ENCODE peak calls at places on chromosome 14, in eight cellular contexts. One of them, this sample, is unnamed.

GRCh38 chr14:102805941-102806340 is 28.7 kb downstream of the TRAF3 start:
- DNase-seq in T follicular helper cell: no peak
- DNase-seq in nephron progenitor cell: no peak
- DNase-seq in stimulated activated CD8-positive, alpha-beta memory T cell treated with anti-CD3 and anti-CD28 coated beads, Interleukin-15, amount 100 ng/mL, for 24 hours: no peak
- DNase-seq in ureter: no peak
- DNase-seq in transverse colon: no peak
- DNase-seq in psoas muscle: no peak
- DNase-seq in Panc1: no peak
- DNase-seq in this sample: no peak

GRCh38 chr14:69610859-69611263 is 535 bp upstream of the SUSD6 start:
- DNase-seq in T follicular helper cell: no peak
- DNase-seq in Panc1: no peak
- DNase-seq in nephron progenitor cell: no peak
- DNase-seq in transverse colon: no peak
- DNase-seq in ureter: no peak
- DNase-seq in stimulated activated CD8-positive, alpha-beta memory T cell treated with anti-CD3 and anti-CD28 coated beads, Interleukin-15, amount 100 ng/mL, for 24 hours: no peak
- DNase-seq in psoas muscle: no peak
- DNase-seq in this sample: no peak

GRCh38 chr14:90758959-90759358 is 57.3 kb downstream of the TTC7B start:
- DNase-seq in Panc1: no peak
- DNase-seq in ureter: peak; percentile 55
- DNase-seq in T follicular helper cell: no peak
- DNase-seq in nephron progenitor cell: no peak
- DNase-seq in stimulated activated CD8-positive, alpha-beta memory T cell treated with anti-CD3 and anti-CD28 coated beads, Interleukin-15, amount 100 ng/mL, for 24 hours: no peak
- DNase-seq in transverse colon: peak; percentile 42
- DNase-seq in psoas muscle: peak; percentile 64
- DNase-seq in this sample: no peak

GRCh38 chr14:68926236-68926635 is 52.9 kb downstream of the ACTN1 start:
- DNase-seq in psoas muscle: no peak
- DNase-seq in transverse colon: no peak
- DNase-seq in T follicular helper cell: no peak
- DNase-seq in nephron progenitor cell: no peak
- DNase-seq in Panc1: no peak
- DNase-seq in ureter: no peak
- DNase-seq in stimulated activated CD8-positive, alpha-beta memory T cell treated with anti-CD3 and anti-CD28 coated beads, Interleukin-15, amount 100 ng/mL, for 24 hours: no peak
- DNase-seq in this sample: no peak

GRCh38 chr14:35855886-35856481 is 29.8 kb downstream of the BRMS1L start:
- DNase-seq in stimulated activated CD8-positive, alpha-beta memory T cell treated with anti-CD3 and anti-CD28 coated beads, Interleukin-15, amount 100 ng/mL, for 24 hours: no peak
- DNase-seq in Panc1: no peak
- DNase-seq in nephron progenitor cell: no peak
- DNase-seq in ureter: no peak
- DNase-seq in T follicular helper cell: no peak
- DNase-seq in transverse colon: no peak
- DNase-seq in psoas muscle: no peak
- DNase-seq in this sample: no peak

GRCh38 chr14:93683241-93683640 is 105.0 kb downstream of the PRIMA1 start:
- DNase-seq in ureter: no peak
- DNase-seq in transverse colon: no peak
- DNase-seq in nephron progenitor cell: peak; percentile 10
- DNase-seq in stimulated activated CD8-positive, alpha-beta memory T cell treated with anti-CD3 and anti-CD28 coated beads, Interleukin-15, amount 100 ng/mL, for 24 hours: no peak
- DNase-seq in T follicular helper cell: no peak
- DNase-seq in Panc1: no peak
- DNase-seq in psoas muscle: no peak
- DNase-seq in this sample: no peak

GRCh38 chr14:105979446-105979845 is 453.1 kb downstream of the TMEM121 start:
- DNase-seq in Panc1: no peak
- DNase-seq in T follicular helper cell: no peak
- DNase-seq in psoas muscle: no peak
- DNase-seq in transverse colon: no peak
- DNase-seq in stimulated activated CD8-positive, alpha-beta memory T cell treated with anti-CD3 and anti-CD28 coated beads, Interleukin-15, amount 100 ng/mL, for 24 hours: no peak
- DNase-seq in nephron progenitor cell: no peak
- DNase-seq in ureter: no peak
- DNase-seq in this sample: no peak

GRCh38 chr14:99566009-99566389 is 38.0 kb downstream of the CCDC85C start:
- DNase-seq in stimulated activated CD8-positive, alpha-beta memory T cell treated with anti-CD3 and anti-CD28 coated beads, Interleukin-15, amount 100 ng/mL, for 24 hours: no peak
- DNase-seq in Panc1: no peak
- DNase-seq in T follicular helper cell: no peak
- DNase-seq in ureter: no peak
- DNase-seq in nephron progenitor cell: no peak
- DNase-seq in transverse colon: no peak
- DNase-seq in psoas muscle: no peak
- DNase-seq in this sample: no peak

GRCh38 chr14:23544511-23545447 is 6.8 kb downstream of the ZFHX2 start:
- DNase-seq in stimulated activated CD8-positive, alpha-beta memory T cell treated with anti-CD3 and anti-CD28 coated beads, Interleukin-15, amount 100 ng/mL, for 24 hours: no peak
- DNase-seq in Panc1: no peak
- DNase-seq in nephron progenitor cell: peak; percentile 59
- DNase-seq in ureter: no peak
- DNase-seq in T follicular helper cell: no peak
- DNase-seq in psoas muscle: peak; percentile 43
- DNase-seq in transverse colon: peak; percentile 33
- DNase-seq in this sample: no peak

GRCh38 chr14:75184447-75184846 is 8.0 kb upstream of the TMED10 start:
- DNase-seq in ureter: no peak
- DNase-seq in transverse colon: no peak
- DNase-seq in stimulated activated CD8-positive, alpha-beta memory T cell treated with anti-CD3 and anti-CD28 coated beads, Interleukin-15, amount 100 ng/mL, for 24 hours: no peak
- DNase-seq in Panc1: no peak
- DNase-seq in T follicular helper cell: no peak
- DNase-seq in psoas muscle: no peak
- DNase-seq in nephron progenitor cell: no peak
- DNase-seq in this sample: no peak

GRCh38 chr14:93778453-93778852 is 9.8 kb downstream of the PRIMA1 start:
- DNase-seq in stimulated activated CD8-positive, alpha-beta memory T cell treated with anti-CD3 and anti-CD28 coated beads, Interleukin-15, amount 100 ng/mL, for 24 hours: no peak
- DNase-seq in T follicular helper cell: no peak
- DNase-seq in psoas muscle: no peak
- DNase-seq in transverse colon: no peak
- DNase-seq in nephron progenitor cell: no peak
- DNase-seq in Panc1: no peak
- DNase-seq in ureter: no peak
- DNase-seq in this sample: no peak

GRCh38 chr14:83779266-83779665 is 1750.7 kb upstream of the FLRT2 start:
- DNase-seq in T follicular helper cell: no peak
- DNase-seq in psoas muscle: no peak
- DNase-seq in Panc1: no peak
- DNase-seq in nephron progenitor cell: no peak
- DNase-seq in ureter: no peak
- DNase-seq in stimulated activated CD8-positive, alpha-beta memory T cell treated with anti-CD3 and anti-CD28 coated beads, Interleukin-15, amount 100 ng/mL, for 24 hours: no peak
- DNase-seq in transverse colon: no peak
- DNase-seq in this sample: no peak

GRCh38 chr14:29814153-29815057 is 113.2 kb downstream of the PRKD1 start:
- DNase-seq in ureter: peak; percentile 44
- DNase-seq in transverse colon: peak; percentile 10
- DNase-seq in T follicular helper cell: no peak
- DNase-seq in psoas muscle: peak; percentile 19
- DNase-seq in stimulated activated CD8-positive, alpha-beta memory T cell treated with anti-CD3 and anti-CD28 coated beads, Interleukin-15, amount 100 ng/mL, for 24 hours: no peak
- DNase-seq in nephron progenitor cell: no peak
- DNase-seq in Panc1: no peak
- DNase-seq in this sample: no peak

GRCh38 chr14:63896278-63896720 is 43.5 kb downstream of the SYNE2 start:
- DNase-seq in nephron progenitor cell: no peak
- DNase-seq in stimulated activated CD8-positive, alpha-beta memory T cell treated with anti-CD3 and anti-CD28 coated beads, Interleukin-15, amount 100 ng/mL, for 24 hours: no peak
- DNase-seq in T follicular helper cell: no peak
- DNase-seq in Panc1: no peak
- DNase-seq in ureter: peak; percentile 66
- DNase-seq in psoas muscle: peak; percentile 37
- DNase-seq in transverse colon: peak; percentile 67
- DNase-seq in this sample: no peak

GRCh38 chr14:92959761-92960680 is 37.1 kb downstream of the CHGA start:
- DNase-seq in nephron progenitor cell: no peak
- DNase-seq in stimulated activated CD8-positive, alpha-beta memory T cell treated with anti-CD3 and anti-CD28 coated beads, Interleukin-15, amount 100 ng/mL, for 24 hours: no peak
- DNase-seq in T follicular helper cell: no peak
- DNase-seq in ureter: no peak
- DNase-seq in psoas muscle: peak; percentile 8
- DNase-seq in transverse colon: no peak
- DNase-seq in Panc1: no peak
- DNase-seq in this sample: no peak

GRCh38 chr14:39367387-39367751 is 64.9 kb downstream of the FBXO33 start:
- DNase-seq in stimulated activated CD8-positive, alpha-beta memory T cell treated with anti-CD3 and anti-CD28 coated beads, Interleukin-15, amount 100 ng/mL, for 24 hours: no peak
- DNase-seq in ureter: no peak
- DNase-seq in T follicular helper cell: no peak
- DNase-seq in psoas muscle: no peak
- DNase-seq in nephron progenitor cell: no peak
- DNase-seq in Panc1: no peak
- DNase-seq in transverse colon: no peak
- DNase-seq in this sample: no peak

GRCh38 chr14:104550849-104551728 is 28.5 kb upstream of the C14orf180 start:
- DNase-seq in stimulated activated CD8-positive, alpha-beta memory T cell treated with anti-CD3 and anti-CD28 coated beads, Interleukin-15, amount 100 ng/mL, for 24 hours: no peak
- DNase-seq in Panc1: no peak
- DNase-seq in T follicular helper cell: no peak
- DNase-seq in transverse colon: no peak
- DNase-seq in nephron progenitor cell: no peak
- DNase-seq in ureter: peak; percentile 31
- DNase-seq in psoas muscle: no peak
- DNase-seq in this sample: peak; percentile 60

GRCh38 chr14:99472937-99473336 is 7.7 kb downstream of the SETD3 start:
- DNase-seq in transverse colon: no peak
- DNase-seq in ureter: no peak
- DNase-seq in psoas muscle: no peak
- DNase-seq in Panc1: no peak
- DNase-seq in nephron progenitor cell: no peak
- DNase-seq in stimulated activated CD8-positive, alpha-beta memory T cell treated with anti-CD3 and anti-CD28 coated beads, Interleukin-15, amount 100 ng/mL, for 24 hours: no peak
- DNase-seq in T follicular helper cell: no peak
- DNase-seq in this sample: no peak

GRCh38 chr14:88554458-88555286 is at the start of gene PTPN21:
- DNase-seq in stimulated activated CD8-positive, alpha-beta memory T cell treated with anti-CD3 and anti-CD28 coated beads, Interleukin-15, amount 100 ng/mL, for 24 hours: no peak
- DNase-seq in psoas muscle: peak; percentile 83
- DNase-seq in transverse colon: peak; percentile 84
- DNase-seq in Panc1: no peak
- DNase-seq in ureter: peak; percentile 72
- DNase-seq in nephron progenitor cell: peak; percentile 87
- DNase-seq in T follicular helper cell: no peak
- DNase-seq in this sample: peak; percentile 79

GRCh38 chr14:72855913-72856312 is 38.0 kb downstream of the DPF3 start:
- DNase-seq in T follicular helper cell: no peak
- DNase-seq in stimulated activated CD8-positive, alpha-beta memory T cell treated with anti-CD3 and anti-CD28 coated beads, Interleukin-15, amount 100 ng/mL, for 24 hours: no peak
- DNase-seq in nephron progenitor cell: no peak
- DNase-seq in Panc1: no peak
- DNase-seq in ureter: no peak
- DNase-seq in transverse colon: peak; percentile 55
- DNase-seq in psoas muscle: no peak
- DNase-seq in this sample: no peak

GRCh38 chr14:39229222-39229543 is 4.5 kb upstream of the MIA2 start:
- DNase-seq in T follicular helper cell: no peak
- DNase-seq in transverse colon: no peak
- DNase-seq in ureter: no peak
- DNase-seq in Panc1: no peak
- DNase-seq in stimulated activated CD8-positive, alpha-beta memory T cell treated with anti-CD3 and anti-CD28 coated beads, Interleukin-15, amount 100 ng/mL, for 24 hours: no peak
- DNase-seq in psoas muscle: no peak
- DNase-seq in nephron progenitor cell: no peak
- DNase-seq in this sample: no peak

GRCh38 chr14:68439741-68440140 is 353.1 kb downstream of the ZFP36L1 start:
- DNase-seq in psoas muscle: no peak
- DNase-seq in transverse colon: no peak
- DNase-seq in Panc1: no peak
- DNase-seq in stimulated activated CD8-positive, alpha-beta memory T cell treated with anti-CD3 and anti-CD28 coated beads, Interleukin-15, amount 100 ng/mL, for 24 hours: no peak
- DNase-seq in ureter: no peak
- DNase-seq in T follicular helper cell: no peak
- DNase-seq in nephron progenitor cell: no peak
- DNase-seq in this sample: no peak

GRCh38 chr14:55780156-55780946 is 200.3 kb downstream of the KTN1 start:
- DNase-seq in Panc1: no peak
- DNase-seq in T follicular helper cell: no peak
- DNase-seq in transverse colon: no peak
- DNase-seq in psoas muscle: peak; percentile 21
- DNase-seq in ureter: peak; percentile 70
- DNase-seq in stimulated activated CD8-positive, alpha-beta memory T cell treated with anti-CD3 and anti-CD28 coated beads, Interleukin-15, amount 100 ng/mL, for 24 hours: no peak
- DNase-seq in nephron progenitor cell: no peak
- DNase-seq in this sample: no peak

GRCh38 chr14:61632401-61633195 is 62.7 kb upstream of the HIF1A start:
- DNase-seq in stimulated activated CD8-positive, alpha-beta memory T cell treated with anti-CD3 and anti-CD28 coated beads, Interleukin-15, amount 100 ng/mL, for 24 hours: no peak
- DNase-seq in nephron progenitor cell: no peak
- DNase-seq in transverse colon: no peak
- DNase-seq in T follicular helper cell: no peak
- DNase-seq in ureter: no peak
- DNase-seq in Panc1: no peak
- DNase-seq in psoas muscle: no peak
- DNase-seq in this sample: no peak

GRCh38 chr14:95319312-95320075 is at the start of gene CLMN:
- DNase-seq in ureter: no peak
- DNase-seq in stimulated activated CD8-positive, alpha-beta memory T cell treated with anti-CD3 and anti-CD28 coated beads, Interleukin-15, amount 100 ng/mL, for 24 hours: no peak
- DNase-seq in psoas muscle: peak; percentile 43
- DNase-seq in T follicular helper cell: peak; percentile 5
- DNase-seq in Panc1: no peak
- DNase-seq in transverse colon: peak; percentile 61
- DNase-seq in nephron progenitor cell: peak; percentile 78
- DNase-seq in this sample: no peak

GRCh38 chr14:74634481-74634880 is 22.4 kb upstream of the LTBP2 start:
- DNase-seq in Panc1: no peak
- DNase-seq in transverse colon: no peak
- DNase-seq in stimulated activated CD8-positive, alpha-beta memory T cell treated with anti-CD3 and anti-CD28 coated beads, Interleukin-15, amount 100 ng/mL, for 24 hours: no peak
- DNase-seq in nephron progenitor cell: no peak
- DNase-seq in T follicular helper cell: no peak
- DNase-seq in ureter: no peak
- DNase-seq in psoas muscle: no peak
- DNase-seq in this sample: no peak